ENCODE peak calls at places on chromosomes 4 and X, in ten cellular contexts. R is T-cell; G is left lung; L is EH; D is stimulated activated CD4-positive, alpha-beta T cell treated with anti-CD3 and anti-CD28 coated beads, Interleukin-2, amount 100 ng/mL, for 48 hours; O is activated T-cell treated with anti-CD3 and anti-CD28 coated beads for 1 hour; V is retina; W is HFF-Myc; Y is kidney tubule cell; B is activated CD8-positive, alpha-beta memory T cell treated with anti-CD3 and anti-CD28 coated beads, Interleukin-2, amount 50 U/mL, for 4 hours. A is an unnamed sample.

GRCh38 chr4:152522245-152522644 is 13.6 kb downstream of the FBXW7 start:
- DNase-seq in B (no peak), Y (no peak), G (no peak), O (no peak), V (no peak), R (no peak), D (no peak), L (no peak), W (no peak), A (no peak)

GRCh38 chrX:17183566-17183965 is 191.4 kb upstream of the NHS start:
- DNase-seq in B (no peak), O (no peak), G (no peak), D (no peak), R (no peak), Y (peak), L (no peak), W (no peak), V (no peak), A (no peak)

GRCh38 chrX:39757971-39758370 is 339.8 kb downstream of the BCOR start:
- DNase-seq in W (no peak), R (no peak), B (no peak), L (peak), O (no peak), Y (peak), D (no peak), G (no peak), V (no peak), A (peak)

GRCh38 chr4:20572976-20573375 is 127.3 kb upstream of the PACRGL start:
- DNase-seq in Y (no peak), R (no peak), O (no peak), W (no peak), V (no peak), L (no peak), G (peak), D (no peak), B (no peak), A (no peak)

GRCh38 chr4:99651811-99652545 is 5.7 kb downstream of the C4orf54 start:
- DNase-seq in V (no peak), G (peak), L (no peak), D (no peak), B (no peak), Y (no peak), R (no peak), O (no peak), W (no peak), A (no peak)

GRCh38 chrX:10103023-10103422 is 53.8 kb upstream of the CLCN4 start:
- DNase-seq in Y (peak), O (no peak), L (peak), V (no peak), B (no peak), R (no peak), D (no peak), W (peak), G (no peak), A (peak)

GRCh38 chrX:154693394-154693793 is 40.0 kb upstream of the CTAG2 start:
- DNase-seq in D (no peak), Y (no peak), O (no peak), W (no peak), L (no peak), G (no peak), B (no peak), R (no peak), V (no peak), A (no peak)

GRCh38 chr4:54096563-54096962 is 3.4 kb upstream of the GSX2 start:
- DNase-seq in D (no peak), L (no peak), B (no peak), G (no peak), O (no peak), V (peak), W (no peak), R (no peak), Y (no peak), A (no peak)

GRCh38 chrX:71917621-71918341 is 7.1 kb downstream of the NHSL2 start:
- DNase-seq in L (peak), O (no peak), B (no peak), G (no peak), D (no peak), W (peak), R (no peak), V (no peak), Y (peak), A (peak)

GRCh38 chrX:133290076-133290475 is 71.9 kb upstream of the TFDP3 start:
- DNase-seq in D (no peak), Y (peak), W (no peak), L (no peak), G (no peak), O (no peak), V (no peak), R (no peak), B (no peak), A (no peak)

GRCh38 chrX:2583194-2584162 is 82.7 kb upstream of the DHRSX start:
- DNase-seq in W (no peak), R (no peak), B (no peak), G (no peak), L (no peak), Y (no peak), O (no peak), D (no peak), V (no peak), A (no peak)

GRCh38 chrX:40719218-40719617 is 16.1 kb downstream of the MED14 start:
- DNase-seq in B (no peak), W (peak), V (no peak), G (no peak), L (peak), D (no peak), R (no peak), O (no peak), Y (no peak), A (peak)

A was measured in epithelial cell of esophagus.